ENCODE peak calls at places on chromosomes 16 and 17, in six cellular contexts. J, A, Z, R, X and O are unnamed samples.

GRCh38 chr17:74343526-74344284 is 17.7 kb downstream of the KIF19 start:
- DNase-seq in J (no peak), A (no peak), Z (no peak), R (no peak), X (no peak), O (peak)

GRCh38 chr17:80509311-80509710 is 32.9 kb upstream of the NPTX1 start:
- DNase-seq in J (no peak), A (no peak), Z (no peak), R (no peak), X (no peak), O (no peak)

GRCh38 chr16:20336955-20337354 is 9.6 kb upstream of the GP2 start:
- DNase-seq in J (no peak), A (no peak), Z (no peak), R (no peak), X (no peak), O (no peak)

GRCh38 chr17:31427684-31428083 is 36.2 kb downstream of the RAB11FIP4 start:
- DNase-seq in J (no peak), A (no peak), Z (no peak), R (no peak), X (no peak), O (peak)

GRCh38 chr16:83899978-83900377 is 1.1 kb downstream of the MLYCD start:
- DNase-seq in J (no peak), A (no peak), Z (no peak), R (no peak), X (no peak), O (no peak)

GRCh38 chr16:35134471-35134870 is 1675.1 kb downstream of the TP53TG3F start:
- DNase-seq in J (no peak), A (no peak), Z (no peak), R (no peak), X (no peak), O (no peak)

GRCh38 chr17:43314582-43314981 is 80.8 kb upstream of the RNU2-1 start:
- DNase-seq in J (no peak), A (no peak), Z (peak), R (no peak), X (peak), O (no peak)

GRCh38 chr16:9099131-9099625 is 7.7 kb downstream of the HAPSTR1 start:
- DNase-seq in J (no peak), A (no peak), Z (no peak), R (no peak), X (no peak), O (no peak)

GRCh38 chr16:53509906-53510703 is 7.1 kb upstream of the AKTIP start:
- DNase-seq in J (peak), A (peak), Z (peak), R (peak), X (peak), O (peak)

GRCh38 chr17:76944477-76944876 is 76.3 kb downstream of the MGAT5B start:
- DNase-seq in J (peak), A (no peak), Z (no peak), R (no peak), X (no peak), O (no peak)

GRCh38 chr17:9900744-9901143 is 4.3 kb downstream of the RCVRN start:
- DNase-seq in J (no peak), A (no peak), Z (peak), R (no peak), X (no peak), O (no peak)

GRCh38 chr17:68790481-68790880 is 164.7 kb downstream of the ABCA8 start:
- DNase-seq in J (no peak), A (no peak), Z (no peak), R (no peak), X (no peak), O (no peak)

GRCh38 chr16:88878967-88879787 is 12.7 kb upstream of the PABPN1L start:
- DNase-seq in J (no peak), A (no peak), Z (no peak), R (no peak), X (no peak), O (no peak)

GRCh38 chr16:86676216-86676800 is 98.0 kb downstream of the FOXL1 start:
- DNase-seq in J (no peak), A (no peak), Z (no peak), R (no peak), X (no peak), O (no peak)